ENCODE peak calls at places on chromosome 21, in seven cellular contexts. Y is adrenal gland; O is T-helper 9 cell; V is sciatic nerve; C is NCI-H460; N is activated naive CD4-positive, alpha-beta T cell treated with anti-CD3 and anti-CD28 coated beads, Interleukin-2, amount 10 ng/mL, durations not matched to agents 7 days and 5 days; M is NCI-H1930. I is an unnamed sample.

GRCh38 chr21:34276711-34277425 is 86.9 kb upstream of the KCNE2 start:
- DNase-seq in V (no peak), Y (no peak), C (no peak), M (no peak), O (no peak), N (no peak), I (no peak)

GRCh38 chr21:36330904-36331303 is 10.9 kb downstream of the MORC3 start:
- DNase-seq in Y (peak; percentile 46), O (peak; percentile 31), V (no peak), M (peak; percentile 21), N (peak; percentile 70), C (peak; percentile 46), I (peak; percentile 65)

GRCh38 chr21:32772281-32773047 is 909 bp upstream of the PAXBP1 start:
- DNase-seq in Y (peak; percentile 63), C (no peak), N (peak; percentile 76), M (no peak), O (peak; percentile 14), V (no peak), I (peak; percentile 24)

GRCh38 chr21:42636535-42636914 is 16.9 kb upstream of the PDE9A start:
- DNase-seq in V (no peak), N (no peak), M (no peak), Y (no peak), O (no peak), C (no peak), I (no peak)

GRCh38 chr21:34952701-34953100 is 96.4 kb downstream of the RUNX1 start:
- DNase-seq in V (no peak), M (no peak), C (no peak), N (no peak), O (no peak), Y (no peak), I (no peak)

GRCh38 chr21:37463083-37463780 is 96.7 kb downstream of the DYRK1A start:
- DNase-seq in M (no peak), C (peak; percentile 28), N (peak; percentile 40), V (no peak), Y (no peak), O (no peak), I (no peak)

GRCh38 chr21:33025106-33025470 is 647 bp upstream of the OLIG2 start:
- DNase-seq in O (no peak), N (no peak), M (no peak), V (peak; percentile 51), Y (no peak), C (no peak), I (no peak)

GRCh38 chr21:37915516-37915915 is 741 bp downstream of the KCNJ6 start:
- DNase-seq in V (no peak), Y (no peak), N (no peak), O (no peak), C (no peak), M (no peak), I (no peak)

GRCh38 chr21:31426235-31426797 is 82.3 kb upstream of the TIAM1 start:
- DNase-seq in M (no peak), C (no peak), V (no peak), N (no peak), O (no peak), Y (no peak), I (no peak)

GRCh38 chr21:45033791-45034555 is 40.4 kb upstream of the ADARB1 start:
- DNase-seq in C (no peak), M (no peak), N (no peak), V (peak; percentile 68), Y (peak; percentile 20), O (no peak), I (peak; percentile 34)

GRCh38 chr21:28436286-28436932 is 556.3 kb downstream of the LTN1 start:
- DNase-seq in V (no peak), M (no peak), N (no peak), Y (no peak), O (no peak), C (no peak), I (no peak)

GRCh38 chr21:45741691-45742090 is 98.2 kb downstream of the PCBP3 start:
- DNase-seq in M (no peak), C (no peak), N (no peak), O (no peak), Y (no peak), V (no peak), I (no peak)

GRCh38 chr21:45364464-45365185 is 40.3 kb upstream of the COL18A1 start:
- DNase-seq in N (no peak), O (no peak), M (no peak), C (no peak), Y (no peak), V (peak; percentile 81), I (peak; percentile 50)

GRCh38 chr21:37932936-37933335 is 16.7 kb upstream of the KCNJ6 start:
- DNase-seq in M (no peak), Y (no peak), C (no peak), N (no peak), O (no peak), V (no peak), I (no peak)

GRCh38 chr21:42021751-42022430 is 11.7 kb upstream of the ZBTB21 start:
- DNase-seq in V (no peak), N (no peak), Y (no peak), O (no peak), C (no peak), M (peak; percentile 13), I (no peak)

GRCh38 chr21:42146251-42146805 is 72.6 kb upstream of the ABCG1 start:
- DNase-seq in N (no peak), C (no peak), Y (peak; percentile 10), O (no peak), M (no peak), V (peak; percentile 32), I (no peak)

GRCh38 chr21:35226302-35226701 is 177.2 kb upstream of the RUNX1 start:
- DNase-seq in N (no peak), V (no peak), M (no peak), Y (no peak), C (no peak), O (no peak), I (no peak)

GRCh38 chr21:31509108-31510017 is 150.1 kb upstream of the SOD1 start:
- DNase-seq in V (no peak), O (peak; percentile 51), N (peak; percentile 89), M (no peak), Y (no peak), C (peak; percentile 31), I (no peak)

GRCh38 chr21:46005481-46005881 is 23.9 kb downstream of the COL6A1 start:
- DNase-seq in C (no peak), M (no peak), Y (no peak), V (no peak), O (no peak), N (peak; percentile 18), I (no peak)

GRCh38 chr21:46097826-46098286 is at the start of gene COL6A2:
- DNase-seq in Y (peak; percentile 11), V (peak; percentile 84), O (peak; percentile 30), N (peak; percentile 72), C (peak; percentile 19), M (peak; percentile 22), I (peak; percentile 67)

GRCh38 chr21:35252831-35253230 is 203.7 kb upstream of the RUNX1 start:
- DNase-seq in C (no peak), V (no peak), N (no peak), O (no peak), M (no peak), Y (no peak), I (no peak)

GRCh38 chr21:34031835-34032370 is 41.5 kb upstream of the MRPS6 start:
- DNase-seq in M (no peak), Y (peak; percentile 36), V (no peak), O (no peak), C (no peak), N (no peak), I (no peak)